ENCODE peak calls at places on chromosomes 7 and 10, in five cellular contexts. One of them, this sample, is unnamed. For H3K27me3, the result is how much of the 10 kb centered on the place peaks cover.

GRCh38 chr7:22129819-22130580 is 184.3 kb upstream of the CDCA7L start:
- DNase-seq in sigmoid colon: no peak
- DNase-seq in colonic mucosa: no peak
- DNase-seq in adrenal gland: no peak
- DNase-seq in iPS DF 6.9: no peak
- DNase-seq in this sample: no peak

GRCh38 chr10:15469066-15469465 is 98.0 kb upstream of the FAM171A1 start:
- DNase-seq in iPS DF 6.9: no peak
- DNase-seq in sigmoid colon: no peak
- DNase-seq in adrenal gland: no peak
- DNase-seq in colonic mucosa: no peak
- DNase-seq in this sample: no peak

GRCh38 chr7:1966631-1967200 is 266.0 kb downstream of the MAD1L1 start:
- DNase-seq in iPS DF 6.9: no peak
- DNase-seq in adrenal gland: no peak
- DNase-seq in sigmoid colon: no peak
- DNase-seq in colonic mucosa: no peak
- DNase-seq in this sample: no peak

GRCh38 chr7:138866353-138866752 is 68.4 kb upstream of the ATP6V0A4 start:
- DNase-seq in iPS DF 6.9: no peak
- DNase-seq in colonic mucosa: no peak
- DNase-seq in adrenal gland: no peak
- DNase-seq in sigmoid colon: no peak
- DNase-seq in this sample: no peak

GRCh38 chr7:100826546-100827329 is 585 bp downstream of the EPHB4 start:
- DNase-seq in sigmoid colon: no peak
- DNase-seq in adrenal gland: peak
- DNase-seq in iPS DF 6.9: no peak
- DNase-seq in colonic mucosa: no peak
- DNase-seq in this sample: no peak

GRCh38 chr7:151570366-151570915 is 50.7 kb upstream of the RHEB start:
- DNase-seq in iPS DF 6.9: no peak
- DNase-seq in adrenal gland: no peak
- DNase-seq in colonic mucosa: no peak
- DNase-seq in sigmoid colon: no peak
- DNase-seq in this sample: no peak

GRCh38 chr10:70124918-70125317 is 7.7 kb downstream of the AIFM2 start:
- DNase-seq in adrenal gland: no peak
- DNase-seq in colonic mucosa: no peak
- DNase-seq in iPS DF 6.9: no peak
- DNase-seq in sigmoid colon: no peak
- DNase-seq in this sample: no peak

GRCh38 chr10:63614371-63614891 is 93.2 kb downstream of the REEP3 start:
- DNase-seq in adrenal gland: no peak
- DNase-seq in colonic mucosa: no peak
- DNase-seq in iPS DF 6.9: no peak
- DNase-seq in sigmoid colon: no peak
- DNase-seq in this sample: no peak

GRCh38 chr7:31211281-31211680 is 129.2 kb downstream of the NEUROD6 start:
- DNase-seq in sigmoid colon: no peak
- DNase-seq in colonic mucosa: no peak
- DNase-seq in adrenal gland: no peak
- DNase-seq in iPS DF 6.9: no peak
- DNase-seq in this sample: no peak

GRCh38 chr10:50390302-50390701 is 139.0 kb upstream of the ASAH2 start:
- DNase-seq in adrenal gland: no peak
- DNase-seq in colonic mucosa: no peak
- DNase-seq in sigmoid colon: no peak
- DNase-seq in iPS DF 6.9: no peak
- DNase-seq in this sample: no peak

GRCh38 chr10:50393784-50394183 is 142.5 kb upstream of the ASAH2 start:
- DNase-seq in sigmoid colon: no peak
- DNase-seq in adrenal gland: peak
- DNase-seq in colonic mucosa: peak
- DNase-seq in iPS DF 6.9: no peak
- DNase-seq in this sample: no peak

GRCh38 chr10:50392966-50393718 is 141.8 kb upstream of the ASAH2 start:
- DNase-seq in colonic mucosa: no peak
- DNase-seq in sigmoid colon: no peak
- DNase-seq in iPS DF 6.9: no peak
- DNase-seq in adrenal gland: no peak
- DNase-seq in this sample: no peak

GRCh38 chr10:50394832-50395231 is 143.5 kb upstream of the ASAH2 start:
- DNase-seq in sigmoid colon: no peak
- DNase-seq in colonic mucosa: no peak
- DNase-seq in iPS DF 6.9: no peak
- DNase-seq in adrenal gland: no peak
- DNase-seq in this sample: no peak

GRCh38 chr10:50392426-50392825 is 141.1 kb upstream of the ASAH2 start:
- DNase-seq in iPS DF 6.9: no peak
- DNase-seq in colonic mucosa: no peak
- DNase-seq in sigmoid colon: no peak
- DNase-seq in adrenal gland: no peak
- DNase-seq in this sample: no peak
- H3K4me3 ChIP-seq in iPS DF 6.9: no peak
- H3K4me3 ChIP-seq in colonic mucosa: no peak
- H3K4me3 ChIP-seq in sigmoid colon: no peak
- H3K4me3 ChIP-seq in adrenal gland: no peak
- H3K4me3 ChIP-seq in this sample: no peak

GRCh38 chr10:47374611-47375536 is 9.2 kb downstream of the ZNF488 start:
- DNase-seq in adrenal gland: no peak
- DNase-seq in iPS DF 6.9: no peak
- DNase-seq in colonic mucosa: peak
- DNase-seq in sigmoid colon: no peak
- DNase-seq in this sample: no peak
- H3K27me3 ChIP-seq in adrenal gland: under half
- H3K27me3 ChIP-seq in iPS DF 6.9: under half
- H3K27me3 ChIP-seq in colonic mucosa: under half
- H3K27me3 ChIP-seq in sigmoid colon: under half
- H3K27me3 ChIP-seq in this sample: under half

GRCh38 chr10:19816420-19817250 is at the start of gene PLXDC2:
- DNase-seq in sigmoid colon: peak
- DNase-seq in colonic mucosa: peak
- DNase-seq in adrenal gland: peak
- DNase-seq in iPS DF 6.9: no peak
- DNase-seq in this sample: peak

GRCh38 chr10:19815036-19815435 is 1.2 kb upstream of the PLXDC2 start:
- DNase-seq in colonic mucosa: no peak
- DNase-seq in adrenal gland: no peak
- DNase-seq in iPS DF 6.9: no peak
- DNase-seq in sigmoid colon: no peak
- DNase-seq in this sample: no peak

GRCh38 chr10:19817251-19818046 is 1.2 kb downstream of the PLXDC2 start:
- DNase-seq in adrenal gland: peak
- DNase-seq in colonic mucosa: peak
- DNase-seq in sigmoid colon: peak
- DNase-seq in iPS DF 6.9: no peak
- DNase-seq in this sample: peak

GRCh38 chr10:19815478-19816419 is 483 bp upstream of the PLXDC2 start:
- DNase-seq in colonic mucosa: peak
- DNase-seq in iPS DF 6.9: no peak
- DNase-seq in adrenal gland: peak
- DNase-seq in sigmoid colon: peak
- DNase-seq in this sample: peak

GRCh38 chr10:19819419-19820033 is 3.3 kb downstream of the PLXDC2 start:
- DNase-seq in sigmoid colon: no peak
- DNase-seq in adrenal gland: peak
- DNase-seq in iPS DF 6.9: no peak
- DNase-seq in colonic mucosa: peak
- DNase-seq in this sample: peak
- H3K4me3 ChIP-seq in sigmoid colon: peak
- H3K4me3 ChIP-seq in adrenal gland: peak
- H3K4me3 ChIP-seq in iPS DF 6.9: no peak
- H3K4me3 ChIP-seq in colonic mucosa: no peak
- H3K4me3 ChIP-seq in this sample: no peak

GRCh38 chr7:105493196-105493927 is 28.7 kb downstream of the PUS7 start:
- DNase-seq in colonic mucosa: no peak
- DNase-seq in adrenal gland: no peak
- DNase-seq in iPS DF 6.9: no peak
- DNase-seq in sigmoid colon: no peak
- DNase-seq in this sample: no peak

GRCh38 chr7:105488219-105488571 is 33.9 kb downstream of the PUS7 start:
- DNase-seq in adrenal gland: no peak
- DNase-seq in colonic mucosa: no peak
- DNase-seq in sigmoid colon: no peak
- DNase-seq in iPS DF 6.9: no peak
- DNase-seq in this sample: no peak

GRCh38 chr7:105489409-105489808 is 32.7 kb downstream of the PUS7 start:
- DNase-seq in adrenal gland: no peak
- DNase-seq in iPS DF 6.9: no peak
- DNase-seq in colonic mucosa: no peak
- DNase-seq in sigmoid colon: no peak
- DNase-seq in this sample: no peak

GRCh38 chr7:105487559-105488218 is 34.4 kb downstream of the PUS7 start:
- DNase-seq in iPS DF 6.9: no peak
- DNase-seq in colonic mucosa: no peak
- DNase-seq in adrenal gland: no peak
- DNase-seq in sigmoid colon: no peak
- DNase-seq in this sample: peak
- H3K27me3 ChIP-seq in iPS DF 6.9: under half
- H3K27me3 ChIP-seq in colonic mucosa: under half
- H3K27me3 ChIP-seq in adrenal gland: under half
- H3K27me3 ChIP-seq in sigmoid colon: under half
- H3K27me3 ChIP-seq in this sample: under half